ENCODE peak calls at places on chromosomes 12 and 14, in eight cellular contexts. O is HCT116, N is stomach, W is Peyer's patch, F is adrenal gland, H is body of pancreas, B is A549, U is IMR-90. Z is an unnamed sample.

GRCh38 chr12:132596016-132596415 is 14.4 kb downstream of the LRCOL1 start:
- DNase-seq in O (no peak), W (no peak), U (peak), H (no peak), F (peak), N (no peak), B (peak), Z (no peak)

GRCh38 chr12:42482086-42482819 is 107.3 kb downstream of the PRICKLE1 start:
- DNase-seq in O (no peak), B (peak), W (peak), U (peak), N (peak), H (peak), F (peak), Z (peak)

GRCh38 chr14:73255693-73256225 is 18.5 kb downstream of the PAPLN start:
- DNase-seq in O (no peak), F (no peak), W (no peak), H (no peak), N (no peak), B (no peak), U (no peak), Z (no peak)

GRCh38 chr12:94980577-94980976 is 22.9 kb downstream of the NDUFA12 start:
- DNase-seq in O (no peak), F (no peak), W (no peak), N (no peak), B (peak), U (peak), H (no peak), Z (no peak)

GRCh38 chr14:60188696-60189095 is 23.5 kb upstream of the DHRS7 start:
- DNase-seq in F (no peak), N (no peak), U (no peak), O (no peak), H (no peak), B (no peak), W (no peak), Z (no peak)

GRCh38 chr14:61812347-61813100 is 50.3 kb downstream of the SNAPC1 start:
- DNase-seq in W (no peak), F (no peak), B (no peak), O (no peak), N (no peak), U (no peak), H (peak), Z (no peak)

GRCh38 chr12:29547151-29547561 is 49.7 kb upstream of the OVCH1 start:
- DNase-seq in U (peak), N (no peak), F (no peak), W (no peak), H (no peak), B (no peak), O (no peak), Z (no peak)

GRCh38 chr12:20206410-20206809 is 161.9 kb upstream of the PDE3A start:
- DNase-seq in N (no peak), W (no peak), B (no peak), F (no peak), O (no peak), H (no peak), U (no peak), Z (no peak)

GRCh38 chr12:47841910-47842309 is 22.2 kb upstream of the HDAC7 start:
- DNase-seq in H (no peak), F (no peak), W (no peak), O (no peak), U (peak), B (no peak), N (no peak), Z (no peak)

GRCh38 chr12:124829008-124829707 is 34.5 kb downstream of the SCARB1 start:
- DNase-seq in O (no peak), U (peak), B (peak), F (peak), H (no peak), W (peak), N (no peak), Z (no peak)

GRCh38 chr14:68695326-68695768 is 97.5 kb downstream of the ZFP36L1 start:
- DNase-seq in H (no peak), W (peak), N (no peak), B (peak), F (peak), O (peak), U (peak), Z (peak)

GRCh38 chr12:125110641-125111360 is 45.6 kb downstream of the AACS start:
- DNase-seq in U (peak), W (no peak), O (no peak), B (no peak), N (no peak), H (no peak), F (no peak), Z (no peak)

GRCh38 chr14:53462931-53463778 is 310.0 kb upstream of the DDHD1 start:
- DNase-seq in O (peak), B (no peak), F (no peak), U (no peak), H (no peak), W (no peak), N (no peak), Z (no peak)

GRCh38 chr12:4451694-4452093 is 6.1 kb upstream of the FGF6 start:
- DNase-seq in W (no peak), N (no peak), O (no peak), U (no peak), B (no peak), H (no peak), F (no peak), Z (no peak)
- H3K4me3 ChIP-seq in W (no peak), N (no peak), O (no peak), U (no peak), B (no peak), H (no peak), F (no peak), Z (no peak)

GRCh38 chr12:113061061-113061694 is 4.6 kb downstream of the DTX1 start:
- DNase-seq in O (no peak), H (no peak), W (no peak), U (no peak), N (no peak), F (no peak), B (no peak), Z (no peak)
- TF ChIP-seq CTCF in O (no peak), H (no peak), W (no peak), U (no peak), N (no peak), F (no peak), B (no peak), Z (no peak)

GRCh38 chr12:93165384-93165932 is 212.3 kb upstream of the NUDT4 start:
- DNase-seq in H (no peak), F (no peak), W (no peak), O (no peak), U (no peak), B (no peak), N (no peak), Z (no peak)

GRCh38 chr12:93167841-93168492 is 209.8 kb upstream of the NUDT4 start:
- DNase-seq in U (no peak), W (no peak), F (no peak), N (no peak), H (peak), O (no peak), B (no peak), Z (no peak)

GRCh38 chr12:93167331-93167730 is 210.4 kb upstream of the NUDT4 start:
- DNase-seq in H (no peak), N (no peak), B (no peak), W (no peak), F (no peak), O (no peak), U (no peak), Z (no peak)

GRCh38 chr12:93164103-93164880 is 213.4 kb upstream of the NUDT4 start:
- DNase-seq in H (no peak), N (no peak), U (peak), F (no peak), B (no peak), O (no peak), W (no peak), Z (no peak)

DNA sequence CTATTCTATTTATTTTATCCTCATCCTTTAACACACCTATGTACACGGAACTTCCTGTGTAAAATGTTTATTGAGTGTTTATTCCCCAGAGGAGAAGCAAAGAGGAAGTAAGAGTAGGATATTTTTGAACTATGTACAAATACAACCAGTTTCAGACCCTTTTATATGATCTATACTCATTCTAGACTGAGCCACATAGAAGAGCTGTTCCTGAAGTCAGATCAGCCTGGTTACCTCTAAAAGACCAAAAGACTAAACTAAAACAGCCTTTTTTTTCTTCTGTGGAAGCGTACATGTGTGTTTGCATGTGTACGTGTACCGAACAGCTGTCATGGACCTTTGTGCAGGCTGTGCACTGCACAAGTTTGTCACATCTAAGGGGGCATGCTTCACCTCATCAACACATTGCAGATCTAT is 210.8 kb upstream of the NUDT4 start:
- DNase-seq in H (no peak), W (no peak), U (no peak), F (no peak), O (no peak), B (no peak), N (no peak), Z (no peak)
- TF ChIP-seq POLR2A in H (no peak), W (no peak), U (no peak), F (no peak), O (no peak), B (no peak), N (no peak), Z (no peak)

GRCh38 chr14:96741151-96741977 is 55.8 kb upstream of the VRK1 start:
- DNase-seq in U (peak), B (peak), H (peak), W (peak), F (peak), N (peak), O (no peak), Z (peak)
- H3K4me3 ChIP-seq in U (peak), B (peak), H (no peak), W (no peak), F (no peak), N (peak), O (peak), Z (no peak)

GRCh38 chr12:122983789-122984515 is 3.5 kb downstream of the ARL6IP4 start:
- DNase-seq in U (no peak), H (no peak), F (peak), N (no peak), W (no peak), B (no peak), O (no peak), Z (no peak)

GRCh38 chr12:122981587-122982493 is 1.4 kb downstream of the ARL6IP4 start:
- DNase-seq in U (no peak), F (peak), B (no peak), N (no peak), H (no peak), W (no peak), O (no peak), Z (no peak)

GRCh38 chr12:122984612-122985358 is 4.3 kb downstream of the ARL6IP4 start:
- DNase-seq in U (no peak), O (no peak), W (no peak), B (no peak), N (no peak), H (peak), F (peak), Z (no peak)

GRCh38 chr12:122982494-122982850 is 2.0 kb downstream of the ARL6IP4 start:
- DNase-seq in H (no peak), F (peak), W (no peak), O (no peak), B (no peak), U (no peak), N (no peak), Z (no peak)

GRCh38 chr12:122982963-122983788 is 2.7 kb downstream of the ARL6IP4 start:
- DNase-seq in W (no peak), F (peak), N (no peak), H (no peak), U (no peak), B (no peak), O (no peak), Z (no peak)
- TF ChIP-seq CTCF in W (no peak), F (no peak), N (no peak), H (no peak), U (no peak), B (no peak), O (no peak), Z (no peak)

GRCh38 chr14:80586116-80586515 is 355.4 kb downstream of the CEP128 start:
- DNase-seq in B (no peak), W (no peak), U (no peak), H (no peak), F (no peak), O (no peak), N (no peak), Z (no peak)
- TF ChIP-seq POLR2A in B (no peak), W (no peak), U (no peak), H (no peak), F (no peak), O (no peak), N (no peak), Z (no peak)

GRCh38 chr12:89357297-89357730 is 5.0 kb upstream of the DUSP6 start:
- DNase-seq in F (no peak), O (no peak), B (no peak), N (no peak), U (no peak), W (peak), H (peak), Z (no peak)
- H3K4me3 ChIP-seq in F (no peak), O (no peak), B (no peak), N (no peak), U (no peak), W (no peak), H (no peak), Z (no peak)

DNA sequence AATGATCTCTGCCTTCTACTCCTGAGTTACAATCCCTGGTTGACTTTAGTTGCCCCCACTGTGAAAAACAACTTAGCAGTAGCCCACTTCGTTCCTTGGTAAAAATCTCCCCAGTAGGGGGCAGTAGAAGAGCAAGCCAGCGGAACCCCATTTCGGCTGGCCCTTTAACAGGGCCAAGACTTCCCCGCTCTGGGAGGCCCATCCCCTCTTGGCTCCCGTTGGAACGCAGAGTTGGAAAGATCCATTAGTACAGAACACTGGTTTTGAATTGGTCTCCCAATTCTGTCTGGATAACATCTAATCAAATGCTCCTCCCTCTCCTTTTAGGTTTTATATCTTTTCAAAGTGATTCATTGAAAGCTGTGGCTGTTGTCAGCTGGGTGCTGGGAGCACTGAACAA is 1133.3 kb downstream of the BCL11B start:
- DNase-seq in H (peak), F (no peak), B (peak), O (peak), U (no peak), N (no peak), W (peak), Z (peak)
- TF ChIP-seq CTCF in H (peak), F (peak), B (peak), O (no peak), U (no peak), N (no peak), W (peak), Z (no peak)